ENCODE peak calls at places on chromosomes 7 and 10, in eight cellular contexts. G is posterior cingulate gyrus; V is HS-27A; F is activated CD4-positive, alpha-beta T cell treated with anti-CD3 and anti-CD28 coated beads, Interleukin-2, amount 10 ng/mL, durations not matched to agents 7 days and 5 days; C is nephron progenitor cell; E is stimulated activated naive CD4-positive, alpha-beta T cell; S is T follicular helper cell; U is EH. M is an unnamed sample.

GRCh38 chr7:13279854-13280435 is 592.5 kb downstream of the ARL4A start:
- DNase-seq in G (no peak), C (no peak), U (peak), V (no peak), E (no peak), F (no peak), S (no peak), M (no peak)

GRCh38 chr7:37395618-37396259 is 52.9 kb downstream of the ELMO1 start:
- DNase-seq in C (no peak), G (no peak), U (no peak), S (no peak), V (no peak), F (no peak), E (no peak), M (no peak)

GRCh38 chr7:117993377-117994003 is 120.2 kb upstream of the CTTNBP2 start:
- DNase-seq in U (no peak), V (no peak), G (no peak), E (no peak), F (no peak), C (peak), S (no peak), M (no peak)

GRCh38 chr7:15889501-15889900 is 203.0 kb upstream of the MEOX2 start:
- DNase-seq in G (no peak), U (peak), E (no peak), S (no peak), C (no peak), F (no peak), V (peak), M (no peak)

GRCh38 chr7:92071032-92071431 is 63.2 kb downstream of the CYP51A1 start:
- DNase-seq in G (no peak), F (no peak), S (no peak), U (no peak), V (no peak), C (no peak), E (no peak), M (no peak)

GRCh38 chr10:11171452-11171851 is 153.8 kb downstream of the CELF2 start:
- DNase-seq in G (no peak), E (no peak), F (no peak), U (no peak), S (no peak), V (no peak), C (no peak), M (no peak)

GRCh38 chr10:60257767-60258428 is 131.8 kb downstream of the ANK3 start:
- DNase-seq in G (no peak), U (no peak), F (no peak), V (no peak), C (peak), S (no peak), E (no peak), M (no peak)

GRCh38 chr7:2698581-2699288 is 10.7 kb downstream of the AMZ1 start:
- DNase-seq in S (peak), U (no peak), F (peak), C (no peak), G (no peak), V (no peak), E (no peak), M (no peak)

M was measured in mucosa of descending colon.